ENCODE peak calls at places on chromosomes 6 and 20, in five cellular contexts. One of them, this sample, is unnamed. For H3K27me3, the result is how much of the 10 kb centered on the place peaks cover.

GRCh38 chr6:84525907-84526306 is 238.5 kb downstream of the TBX18 start:
- DNase-seq in CD4-positive, alpha-beta T cell: no peak
- DNase-seq in cardiac muscle cell: no peak
- DNase-seq in right lobe of liver: no peak
- DNase-seq in HepG2: no peak
- DNase-seq in this sample: no peak

GRCh38 chr6:149440735-149441662 is 40.9 kb downstream of the SUMO4 start:
- DNase-seq in CD4-positive, alpha-beta T cell: no peak
- DNase-seq in cardiac muscle cell: no peak
- DNase-seq in right lobe of liver: no peak
- DNase-seq in HepG2: peak
- DNase-seq in this sample: no peak

GRCh38 chr6:108811490-108811889 is 36.7 kb upstream of the ARMC2 start:
- DNase-seq in CD4-positive, alpha-beta T cell: no peak
- DNase-seq in cardiac muscle cell: no peak
- DNase-seq in right lobe of liver: no peak
- DNase-seq in HepG2: no peak
- DNase-seq in this sample: no peak

GRCh38 chr6:159788276-159788675 is 1.1 kb downstream of the TCP1 start:
- DNase-seq in CD4-positive, alpha-beta T cell: no peak
- DNase-seq in cardiac muscle cell: no peak
- DNase-seq in right lobe of liver: no peak
- DNase-seq in HepG2: no peak
- DNase-seq in this sample: no peak

GRCh38 chr6:37566209-37566859 is 66.6 kb upstream of the CCDC167 start:
- DNase-seq in CD4-positive, alpha-beta T cell: peak
- DNase-seq in cardiac muscle cell: peak
- DNase-seq in right lobe of liver: peak
- DNase-seq in HepG2: no peak
- DNase-seq in this sample: peak

GRCh38 chr6:89678531-89678930 is 40.0 kb upstream of the LYRM2 start:
- DNase-seq in CD4-positive, alpha-beta T cell: no peak
- DNase-seq in cardiac muscle cell: no peak
- DNase-seq in right lobe of liver: no peak
- DNase-seq in HepG2: no peak
- DNase-seq in this sample: no peak

GRCh38 chr6:36717871-36718540 is 20.4 kb downstream of the RAB44 start:
- DNase-seq in CD4-positive, alpha-beta T cell: no peak
- DNase-seq in cardiac muscle cell: no peak
- DNase-seq in right lobe of liver: no peak
- DNase-seq in HepG2: no peak
- DNase-seq in this sample: no peak

GRCh38 chr20:32467506-32468312 is 109.6 kb downstream of the ASXL1 start:
- DNase-seq in CD4-positive, alpha-beta T cell: no peak
- DNase-seq in cardiac muscle cell: no peak
- DNase-seq in right lobe of liver: peak
- DNase-seq in HepG2: no peak
- DNase-seq in this sample: peak

GRCh38 chr20:41005361-41005729 is 23.3 kb upstream of the TOP1 start:
- DNase-seq in CD4-positive, alpha-beta T cell: no peak
- DNase-seq in cardiac muscle cell: peak
- DNase-seq in right lobe of liver: peak
- DNase-seq in HepG2: no peak
- DNase-seq in this sample: peak

GRCh38 chr20:25504366-25505135 is 80.8 kb downstream of the NINL start:
- DNase-seq in CD4-positive, alpha-beta T cell: no peak
- DNase-seq in cardiac muscle cell: no peak
- DNase-seq in right lobe of liver: no peak
- DNase-seq in HepG2: no peak
- DNase-seq in this sample: no peak

GRCh38 chr20:21701171-21701876 is 4.1 kb upstream of the PAX1 start:
- DNase-seq in CD4-positive, alpha-beta T cell: no peak
- DNase-seq in cardiac muscle cell: no peak
- DNase-seq in right lobe of liver: no peak
- DNase-seq in HepG2: no peak
- DNase-seq in this sample: no peak

GRCh38 chr20:48139262-48140041 is 354.2 kb upstream of the SULF2 start:
- DNase-seq in CD4-positive, alpha-beta T cell: no peak
- DNase-seq in cardiac muscle cell: peak
- DNase-seq in right lobe of liver: no peak
- DNase-seq in HepG2: no peak
- DNase-seq in this sample: no peak

GRCh38 chr20:49790077-49790798 is 22.4 kb upstream of the SLC9A8 start:
- DNase-seq in CD4-positive, alpha-beta T cell: no peak
- DNase-seq in cardiac muscle cell: peak
- DNase-seq in right lobe of liver: peak
- DNase-seq in HepG2: peak
- DNase-seq in this sample: no peak

GRCh38 chr6:72422126-72422680 is 199.7 kb upstream of the KCNQ5 start:
- DNase-seq in CD4-positive, alpha-beta T cell: no peak
- DNase-seq in cardiac muscle cell: no peak
- DNase-seq in right lobe of liver: no peak
- DNase-seq in HepG2: no peak
- DNase-seq in this sample: no peak

GRCh38 chr6:159112714-159113113 is 56.5 kb upstream of the FNDC1 start:
- DNase-seq in CD4-positive, alpha-beta T cell: no peak
- DNase-seq in cardiac muscle cell: no peak
- DNase-seq in right lobe of liver: no peak
- DNase-seq in HepG2: no peak
- DNase-seq in this sample: no peak

DNA sequence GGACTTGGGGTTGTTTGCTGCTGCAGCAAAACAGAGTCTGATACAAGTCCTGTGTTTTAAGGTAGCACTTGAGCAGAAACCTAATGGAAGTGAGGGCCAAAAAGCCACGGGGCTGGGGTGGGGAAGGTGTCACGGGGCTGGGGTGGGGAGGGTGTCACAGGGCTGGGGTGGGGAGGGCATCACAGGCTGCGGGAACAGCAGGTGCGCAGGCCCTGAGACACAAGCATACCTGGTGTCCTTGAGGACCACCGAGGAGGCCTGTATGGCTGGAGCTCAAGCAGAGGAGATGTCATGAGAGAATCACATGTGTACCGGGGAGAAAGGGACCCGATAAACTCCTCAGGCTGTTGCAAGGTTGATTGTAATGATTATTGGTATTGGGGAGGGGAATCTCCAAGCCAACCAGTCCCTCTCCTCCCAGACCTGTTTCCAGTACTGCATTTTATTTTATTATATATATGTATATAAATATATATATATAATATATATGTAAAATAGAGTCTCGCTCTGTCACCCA is 13.6 kb upstream of the SPO11 start:
- DNase-seq in CD4-positive, alpha-beta T cell: no peak
- DNase-seq in cardiac muscle cell: no peak
- DNase-seq in right lobe of liver: no peak
- DNase-seq in HepG2: no peak
- DNase-seq in this sample: no peak
- TF ChIP-seq CTCF in CD4-positive, alpha-beta T cell: no peak
- TF ChIP-seq CTCF in cardiac muscle cell: no peak
- TF ChIP-seq CTCF in right lobe of liver: no peak
- TF ChIP-seq CTCF in HepG2: no peak
- TF ChIP-seq CTCF in this sample: no peak

DNA sequence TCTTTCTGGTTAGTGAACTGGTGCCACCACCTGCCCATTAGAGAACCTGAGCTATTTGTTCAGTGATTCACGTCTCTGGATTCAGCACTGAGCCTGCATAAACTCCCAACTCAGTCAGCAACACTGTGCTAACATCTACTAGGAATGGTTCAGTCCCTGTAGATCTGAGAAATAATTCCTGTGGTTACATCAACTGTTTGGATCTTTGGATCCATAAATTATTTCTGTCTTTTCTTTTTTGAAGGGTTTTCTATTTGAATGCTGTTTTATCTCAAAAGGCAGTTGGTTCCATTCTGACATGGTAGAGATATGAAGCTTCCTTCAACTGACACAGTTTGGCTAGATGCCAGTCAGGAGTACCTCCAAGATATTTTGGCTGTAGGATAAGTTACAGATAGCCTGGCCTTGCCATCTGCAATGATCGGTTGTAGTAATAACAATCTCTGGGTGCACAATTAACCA is 125.9 kb downstream of the TRMT11 start:
- DNase-seq in CD4-positive, alpha-beta T cell: no peak
- DNase-seq in cardiac muscle cell: peak
- DNase-seq in right lobe of liver: no peak
- DNase-seq in HepG2: no peak
- DNase-seq in this sample: no peak
- H3K27me3 ChIP-seq in CD4-positive, alpha-beta T cell: under half
- H3K27me3 ChIP-seq in cardiac muscle cell: under half
- H3K27me3 ChIP-seq in right lobe of liver: under half
- H3K27me3 ChIP-seq in HepG2: under half
- H3K27me3 ChIP-seq in this sample: under half

GRCh38 chr6:56758120-56758519 is 115.4 kb upstream of the DST start:
- DNase-seq in CD4-positive, alpha-beta T cell: no peak
- DNase-seq in cardiac muscle cell: no peak
- DNase-seq in right lobe of liver: no peak
- DNase-seq in HepG2: no peak
- DNase-seq in this sample: no peak
- TF ChIP-seq CTCF in CD4-positive, alpha-beta T cell: no peak
- TF ChIP-seq CTCF in cardiac muscle cell: no peak
- TF ChIP-seq CTCF in right lobe of liver: no peak
- TF ChIP-seq CTCF in HepG2: no peak
- TF ChIP-seq CTCF in this sample: no peak

GRCh38 chr6:28824793-28825731 is 98.7 kb downstream of the TRIM27 start:
- DNase-seq in CD4-positive, alpha-beta T cell: no peak
- DNase-seq in cardiac muscle cell: no peak
- DNase-seq in right lobe of liver: no peak
- DNase-seq in HepG2: no peak
- DNase-seq in this sample: no peak
- H3K27me3 ChIP-seq in CD4-positive, alpha-beta T cell: half or more
- H3K27me3 ChIP-seq in cardiac muscle cell: half or more
- H3K27me3 ChIP-seq in right lobe of liver: under half
- H3K27me3 ChIP-seq in HepG2: under half
- H3K27me3 ChIP-seq in this sample: half or more

DNA sequence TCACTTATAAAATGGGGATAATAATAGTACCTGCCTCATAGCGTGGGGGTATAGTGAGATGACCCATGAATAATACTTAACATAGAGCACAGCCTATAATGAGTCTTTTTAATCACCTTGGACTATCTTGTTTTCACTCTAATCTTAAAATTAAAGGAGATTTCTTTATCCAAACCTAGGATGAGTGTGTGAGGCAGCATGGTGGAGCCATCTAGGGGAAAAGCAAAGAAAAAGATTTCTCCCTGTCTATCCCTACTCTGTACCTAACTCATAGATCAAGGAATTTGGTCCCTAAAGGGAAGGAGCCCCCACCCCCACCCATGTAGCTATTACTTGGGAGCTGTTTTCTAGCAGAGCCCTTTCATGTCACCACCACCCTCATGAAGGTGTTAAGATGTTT is 45.2 kb upstream of the PAK5 start:
- DNase-seq in CD4-positive, alpha-beta T cell: no peak
- DNase-seq in cardiac muscle cell: no peak
- DNase-seq in right lobe of liver: no peak
- DNase-seq in HepG2: no peak
- DNase-seq in this sample: no peak
- TF ChIP-seq CTCF in CD4-positive, alpha-beta T cell: no peak
- TF ChIP-seq CTCF in cardiac muscle cell: no peak
- TF ChIP-seq CTCF in right lobe of liver: no peak
- TF ChIP-seq CTCF in HepG2: no peak
- TF ChIP-seq CTCF in this sample: no peak

GRCh38 chr6:2750832-2751231 is at the start of gene MYLK4:
- DNase-seq in CD4-positive, alpha-beta T cell: no peak
- DNase-seq in cardiac muscle cell: no peak
- DNase-seq in right lobe of liver: no peak
- DNase-seq in HepG2: no peak
- DNase-seq in this sample: no peak

GRCh38 chr6:2752477-2753115 is 1.9 kb upstream of the MYLK4 start:
- DNase-seq in CD4-positive, alpha-beta T cell: no peak
- DNase-seq in cardiac muscle cell: no peak
- DNase-seq in right lobe of liver: no peak
- DNase-seq in HepG2: no peak
- DNase-seq in this sample: no peak

GRCh38 chr6:2748183-2748582 is 2.5 kb downstream of the MYLK4 start:
- DNase-seq in CD4-positive, alpha-beta T cell: no peak
- DNase-seq in cardiac muscle cell: no peak
- DNase-seq in right lobe of liver: no peak
- DNase-seq in HepG2: no peak
- DNase-seq in this sample: no peak

GRCh38 chr6:2751871-2752270 is 1.1 kb upstream of the MYLK4 start:
- DNase-seq in CD4-positive, alpha-beta T cell: no peak
- DNase-seq in cardiac muscle cell: no peak
- DNase-seq in right lobe of liver: no peak
- DNase-seq in HepG2: no peak
- DNase-seq in this sample: no peak

GRCh38 chr6:2749972-2750600 is 636 bp downstream of the MYLK4 start:
- DNase-seq in CD4-positive, alpha-beta T cell: peak
- DNase-seq in cardiac muscle cell: peak
- DNase-seq in right lobe of liver: peak
- DNase-seq in HepG2: peak
- DNase-seq in this sample: peak
- H3K27me3 ChIP-seq in CD4-positive, alpha-beta T cell: under half
- H3K27me3 ChIP-seq in cardiac muscle cell: under half
- H3K27me3 ChIP-seq in right lobe of liver: under half
- H3K27me3 ChIP-seq in HepG2: under half
- H3K27me3 ChIP-seq in this sample: under half

DNA sequence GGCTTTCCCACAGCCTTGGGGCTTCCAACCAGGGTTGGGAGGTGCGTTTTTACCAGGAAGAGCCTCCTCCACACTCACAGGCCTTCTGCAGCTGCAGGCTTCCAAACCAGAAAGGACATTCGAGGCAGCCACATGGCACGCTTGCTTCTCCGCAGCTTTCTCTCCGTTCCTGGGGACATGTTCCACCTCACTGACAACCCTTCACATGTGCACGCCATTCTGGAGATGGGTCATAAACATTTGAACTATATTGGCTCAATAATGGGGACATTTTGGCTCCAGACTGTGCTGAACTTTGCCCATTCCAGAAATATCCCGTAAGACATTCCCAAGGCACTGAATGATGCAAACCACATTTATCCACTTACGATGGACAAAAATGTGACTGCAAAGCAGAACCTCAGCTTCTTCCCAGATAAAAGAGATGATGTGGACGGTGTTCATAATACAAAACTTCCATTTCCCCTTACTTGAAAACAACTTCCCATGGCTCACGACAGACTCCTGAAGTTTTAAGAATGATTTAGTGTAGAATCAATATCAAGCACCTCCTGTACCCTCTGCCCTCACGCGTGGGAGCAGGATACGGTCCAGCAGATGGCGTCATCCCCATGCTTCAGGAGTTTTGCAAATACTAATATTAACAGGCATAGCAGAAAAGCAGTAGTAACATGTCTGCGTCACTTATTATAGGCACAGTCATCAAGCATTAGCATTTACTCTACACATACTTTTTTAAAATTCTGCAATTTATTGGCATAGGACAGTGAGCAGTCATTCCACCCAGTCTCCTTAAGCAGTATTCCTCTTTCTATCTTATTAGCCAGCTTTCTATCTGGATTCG is 25.4 kb upstream of the FOXF2 start:
- DNase-seq in CD4-positive, alpha-beta T cell: no peak
- DNase-seq in cardiac muscle cell: peak
- DNase-seq in right lobe of liver: peak
- DNase-seq in HepG2: no peak
- DNase-seq in this sample: no peak
- TF ChIP-seq CTCF in CD4-positive, alpha-beta T cell: no peak
- TF ChIP-seq CTCF in cardiac muscle cell: peak
- TF ChIP-seq CTCF in right lobe of liver: no peak
- TF ChIP-seq CTCF in HepG2: peak
- TF ChIP-seq CTCF in this sample: no peak

GRCh38 chr6:41377071-41377470 is 41.7 kb downstream of the NCR2 start:
- DNase-seq in CD4-positive, alpha-beta T cell: no peak
- DNase-seq in cardiac muscle cell: no peak
- DNase-seq in right lobe of liver: no peak
- DNase-seq in HepG2: no peak
- DNase-seq in this sample: no peak
- H3K27me3 ChIP-seq in CD4-positive, alpha-beta T cell: half or more
- H3K27me3 ChIP-seq in cardiac muscle cell: half or more
- H3K27me3 ChIP-seq in right lobe of liver: under half
- H3K27me3 ChIP-seq in HepG2: under half
- H3K27me3 ChIP-seq in this sample: under half

This sample was measured in pancreas.